ENCODE peak calls at places on chromosomes 1 and 21, in six cellular contexts. H is PC-3, F is SK-N-SH, N is HCT116, D is Karpas-422, X is MM.1S. J is an unnamed sample.

GRCh38 chr1:1013922-1014617 is 773 bp downstream of the ISG15 start:
- DNase-seq in H (peak; percentile 69), F (no peak), N (no peak), D (no peak), X (no peak), J (peak; percentile 71)

GRCh38 chr1:15741183-15741850 is 982 bp upstream of the TMEM82 start:
- DNase-seq in H (peak; percentile 89), F (peak; percentile 88), N (peak; percentile 53), D (peak; percentile 88), X (peak; percentile 72), J (peak; percentile 77)

GRCh38 chr1:39876136-39876535 is 7.2 kb downstream of the TRIT1 start:
- DNase-seq in H (no peak), F (no peak), N (no peak), D (no peak), X (no peak), J (no peak)

GRCh38 chr1:209863766-209864485 is 36.2 kb downstream of the UTP25 start:
- DNase-seq in H (no peak), F (no peak), N (no peak), D (no peak), X (no peak), J (no peak)

GRCh38 chr1:243230914-243231313 is 24.2 kb downstream of the CEP170 start:
- DNase-seq in H (peak; percentile 58), F (peak; percentile 24), N (no peak), D (peak; percentile 60), X (peak; percentile 30), J (peak; percentile 77)

GRCh38 chr1:51519048-51519856 is at the start of gene EPS15:
- DNase-seq in H (peak; percentile 80), F (peak; percentile 96), N (peak; percentile 72), D (peak; percentile 94), X (peak; percentile 87), J (peak; percentile 92)

GRCh38 chr1:98331718-98332311 is 329.7 kb upstream of the SNX7 start:
- DNase-seq in H (peak; percentile 59), F (no peak), N (no peak), D (no peak), X (no peak), J (no peak)

GRCh38 chr1:209549384-209550001 is 34.0 kb upstream of the CAMK1G start:
- DNase-seq in H (no peak), F (peak; percentile 15), N (no peak), D (no peak), X (no peak), J (no peak)

GRCh38 chr21:39141502-39141901 is 41.7 kb downstream of the PSMG1 start:
- DNase-seq in H (no peak), F (peak; percentile 57), N (no peak), D (no peak), X (no peak), J (peak; percentile 47)

GRCh38 chr1:191152776-191153175 is 675.1 kb upstream of the BRINP3 start:
- DNase-seq in H (no peak), F (no peak), N (no peak), D (no peak), X (no peak), J (no peak)

GRCh38 chr1:114040273-114041043 is 61.2 kb downstream of the OLFML3 start:
- DNase-seq in H (no peak), F (no peak), N (no peak), D (no peak), X (no peak), J (peak; percentile 75)

GRCh38 chr1:114037952-114038867 is 58.9 kb downstream of the OLFML3 start:
- DNase-seq in H (peak; percentile 31), F (no peak), N (no peak), D (no peak), X (no peak), J (no peak)

GRCh38 chr1:114043548-114043947 is 64.3 kb downstream of the OLFML3 start:
- DNase-seq in H (no peak), F (no peak), N (no peak), D (no peak), X (no peak), J (no peak)
- H3K9me2 ChIP-seq in H (no peaks in the 10 kb centered on the region), F (no peaks in the 10 kb centered on the region), N (no peaks in the 10 kb centered on the region), D (no peaks in the 10 kb centered on the region), X (no peaks in the 10 kb centered on the region), J (no peaks in the 10 kb centered on the region)

GRCh38 chr1:202861420-202862121 is 27.4 kb downstream of the RABIF start:
- DNase-seq in H (peak; percentile 97), F (peak; percentile 98), N (peak; percentile 75), D (no peak), X (peak; percentile 88), J (peak; percentile 95)
- H3K9ac ChIP-seq in H (peak overlapping the region; percentile 67), F (peak overlapping the region; percentile 73), N (peak overlapping the region; percentile 68), D (no peak overlapping the region), X (peak overlapping the region; percentile 9), J (peak overlapping the region; percentile 46)

GRCh38 chr1:53732912-53733317 is 6.0 kb downstream of the GLIS1 start:
- DNase-seq in H (peak; percentile 81), F (no peak), N (no peak), D (no peak), X (no peak), J (peak; percentile 93)

GRCh38 chr1:53732409-53732808 is 6.6 kb downstream of the GLIS1 start:
- DNase-seq in H (no peak), F (no peak), N (no peak), D (no peak), X (no peak), J (no peak)

GRCh38 chr1:53734650-53735211 is 4.2 kb downstream of the GLIS1 start:
- DNase-seq in H (peak; percentile 61), F (no peak), N (no peak), D (no peak), X (peak; percentile 67), J (peak; percentile 20)

GRCh38 chr1:53733975-53734649 is 4.9 kb downstream of the GLIS1 start:
- DNase-seq in H (peak; percentile 89), F (no peak), N (no peak), D (no peak), X (no peak), J (peak; percentile 83)

DNA sequence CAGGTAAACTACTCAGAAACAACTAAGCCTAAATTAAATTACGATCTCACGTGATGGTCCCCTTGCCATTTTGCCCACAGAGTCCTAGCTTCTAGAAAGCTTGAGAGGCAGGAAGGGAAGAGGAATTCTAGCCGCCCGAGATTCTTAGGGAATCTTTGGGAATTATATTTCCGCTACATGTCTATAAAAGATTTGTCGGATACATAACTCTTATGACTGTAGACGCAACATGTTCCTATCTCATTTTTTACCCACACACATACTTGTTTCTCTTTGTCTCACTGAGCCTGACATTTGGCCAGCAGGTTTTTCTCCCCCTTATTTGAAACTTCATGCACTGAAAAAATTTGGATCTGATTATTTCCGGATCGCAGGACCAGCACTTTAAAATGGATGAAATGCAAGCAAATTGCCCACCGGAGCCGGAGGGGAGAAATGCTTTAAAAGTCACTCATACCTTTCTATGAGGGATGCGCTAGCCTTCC is 5.5 kb downstream of the GLIS1 start:
- DNase-seq in H (no peak), F (no peak), N (no peak), D (no peak), X (no peak), J (no peak)
- H3K9me2 ChIP-seq in H (no peaks in the 10 kb centered on the region), F (no peaks in the 10 kb centered on the region), N (no peaks in the 10 kb centered on the region), D (no peaks in the 10 kb centered on the region), X (no peaks in the 10 kb centered on the region), J (no peaks in the 10 kb centered on the region)

DNA sequence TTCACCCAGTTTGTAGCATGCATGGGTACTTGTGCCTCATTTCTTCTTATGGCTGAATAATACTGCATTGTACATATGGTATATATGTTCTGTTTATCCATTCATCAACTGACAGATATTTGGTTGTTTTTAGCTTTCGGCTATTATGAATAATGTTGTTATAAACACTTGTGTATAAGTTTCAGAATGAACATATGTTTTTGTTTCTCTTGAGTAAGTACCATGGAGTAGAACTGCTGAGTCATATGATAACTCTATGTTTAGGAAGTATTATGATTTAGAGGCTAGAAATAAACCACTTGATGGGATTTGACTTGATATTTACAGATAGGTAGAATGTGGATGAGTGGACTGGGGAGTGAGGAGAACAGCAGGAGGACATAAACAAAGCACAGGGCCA is 48.6 kb downstream of the WNT2B start:
- DNase-seq in H (no peak), F (no peak), N (no peak), D (no peak), X (no peak), J (peak; percentile 32)
- H3K9ac ChIP-seq in H (no peak overlapping the region), F (no peak overlapping the region), N (no peak overlapping the region), D (no peak overlapping the region), X (no peak overlapping the region), J (no peak overlapping the region)

DNA sequence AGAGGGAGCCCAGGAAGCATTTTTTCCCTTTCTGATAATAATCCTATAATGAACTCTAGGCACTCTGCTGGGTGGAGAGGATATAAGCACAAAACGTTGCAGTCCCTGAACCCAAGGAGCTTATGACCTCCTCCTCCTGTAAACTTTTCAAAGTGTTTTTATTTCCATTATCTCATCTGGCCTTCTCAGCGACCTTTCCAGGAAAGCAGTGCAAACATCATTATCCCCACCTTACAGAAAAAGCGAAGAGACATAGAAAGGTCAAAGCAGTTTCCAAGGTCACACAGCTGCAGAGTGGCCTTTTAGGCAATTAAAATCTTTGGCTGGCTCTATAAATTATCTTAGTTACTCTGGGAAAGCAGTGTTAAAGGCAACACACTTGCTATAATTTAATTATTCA is 63.8 kb downstream of the OLFML3 start:
- DNase-seq in H (no peak), F (no peak), N (no peak), D (no peak), X (no peak), J (no peak)
- H3K9me2 ChIP-seq in H (no peaks in the 10 kb centered on the region), F (no peaks in the 10 kb centered on the region), N (no peaks in the 10 kb centered on the region), D (no peaks in the 10 kb centered on the region), X (no peaks in the 10 kb centered on the region), J (no peaks in the 10 kb centered on the region)

J was measured in GM23248.